ENCODE peak calls at places on chromosomes 7 and 10, in eight cellular contexts. Q is cardiac muscle cell, U is trophoblast cell, G is IMR-90, T is GM23248, Y is tibial nerve, I is endothelial cell of umbilical vein, R is OCI-LY7. Z is an unnamed sample.

GRCh38 chr10:21197006-21197405 is 299.9 kb upstream of the NEBL start:
- DNase-seq in Q (no peak), U (no peak), G (no peak), T (no peak), Y (no peak), I (no peak), R (no peak), Z (no peak)

GRCh38 chr10:120607016-120607709 is 150.1 kb downstream of the PLPP4 start:
- DNase-seq in Q (no peak), U (no peak), G (peak; percentile 7), T (peak; percentile 93), Y (no peak), I (peak; percentile 39), R (no peak), Z (no peak)

GRCh38 chr10:3415038-3415736 is 242.6 kb upstream of the PITRM1 start:
- DNase-seq in Q (no peak), U (no peak), G (no peak), T (no peak), Y (no peak), I (no peak), R (no peak), Z (no peak)

GRCh38 chr7:142798451-142799438 is 28.0 kb downstream of the PRSS2 start:
- DNase-seq in Q (no peak), U (no peak), G (no peak), T (no peak), Y (no peak), I (no peak), R (no peak), Z (peak; percentile 52)

GRCh38 chr10:105844653-105845052 is 1203.6 kb downstream of the SORCS3 start:
- DNase-seq in Q (no peak), U (no peak), G (no peak), T (no peak), Y (no peak), I (no peak), R (no peak), Z (no peak)

GRCh38 chr7:149870274-149870673 is 3.5 kb upstream of the ATP6V0E2 start:
- DNase-seq in Q (no peak), U (no peak), G (no peak), T (no peak), Y (no peak), I (no peak), R (no peak), Z (no peak)

GRCh38 chr7:114889646-114890285 is 32.1 kb upstream of the MDFIC start:
- DNase-seq in Q (no peak), U (peak; percentile 77), G (peak; percentile 99), T (peak; percentile 99), Y (no peak), I (peak; percentile 64), R (no peak), Z (no peak)

GRCh38 chr7:142776206-142776844 is 5.6 kb downstream of the PRSS2 start:
- DNase-seq in Q (no peak), U (no peak), G (peak; percentile 40), T (peak; percentile 54), Y (no peak), I (peak; percentile 93), R (no peak), Z (no peak)

GRCh38 chr10:84921701-84922100 is 593.3 kb downstream of the CCSER2 start:
- DNase-seq in Q (no peak), U (no peak), G (no peak), T (no peak), Y (no peak), I (no peak), R (no peak), Z (no peak)

GRCh38 chr10:103192451-103193106 is 493 bp downstream of the NT5C2 start:
- DNase-seq in Q (peak; percentile 88), U (peak; percentile 84), G (peak; percentile 75), T (peak; percentile 92), Y (peak; percentile 70), I (peak; percentile 90), R (peak; percentile 91), Z (peak; percentile 76)

GRCh38 chr10:79322616-79323566 is 24.4 kb upstream of the PPIF start:
- DNase-seq in Q (no peak), U (peak; percentile 67), G (peak; percentile 92), T (peak; percentile 90), Y (peak; percentile 66), I (no peak), R (no peak), Z (peak; percentile 83)

GRCh38 chr10:121910673-121911420 is 17.0 kb downstream of the ATE1 start:
- DNase-seq in Q (no peak), U (no peak), G (peak; percentile 81), T (peak; percentile 56), Y (no peak), I (no peak), R (no peak), Z (no peak)

DNA sequence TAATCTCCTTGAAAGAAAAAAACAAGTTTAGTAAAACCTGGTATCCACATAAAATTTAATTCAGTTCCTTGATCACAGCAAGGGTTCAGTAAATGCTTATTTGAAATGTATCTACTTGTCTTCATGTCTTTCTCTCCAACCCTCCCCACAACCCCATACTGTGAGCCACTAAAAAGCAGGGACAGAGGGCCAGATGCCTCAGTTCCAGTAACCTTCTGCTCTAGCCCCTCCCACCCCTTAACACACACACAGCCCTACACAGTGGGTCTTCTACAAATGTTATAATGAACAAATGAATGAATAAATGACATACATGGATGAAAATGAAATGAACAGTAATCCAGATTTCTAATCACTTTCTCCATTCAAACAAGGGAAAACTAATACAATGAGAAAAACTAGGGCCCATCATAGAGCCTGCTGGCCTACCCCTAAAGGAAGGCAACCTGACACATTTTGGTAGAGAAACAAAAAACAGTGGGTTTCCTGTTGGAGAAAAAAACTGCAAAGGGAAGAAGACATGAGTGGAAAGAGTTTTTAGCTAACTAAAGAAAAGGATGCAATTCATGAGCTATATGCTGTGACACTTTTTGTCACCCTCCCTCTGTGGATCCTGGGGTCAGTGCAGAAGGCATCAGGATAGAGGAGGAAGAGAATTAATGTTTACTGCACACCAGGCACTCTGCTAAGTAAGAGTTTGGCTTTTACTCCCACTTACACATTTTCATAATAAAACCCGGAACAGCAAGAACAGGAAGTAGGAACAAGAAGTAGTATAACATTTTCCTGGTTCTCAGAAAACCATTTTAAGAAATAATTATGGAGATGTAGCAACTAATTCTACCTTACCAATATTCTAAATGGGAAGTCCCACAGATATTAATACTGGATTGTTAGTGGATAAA is 38.1 kb downstream of the ELMO1 start:
- DNase-seq in Q (no peak), U (no peak), G (no peak), T (no peak), Y (no peak), I (no peak), R (no peak), Z (no peak)
- H3K4me1 ChIP-seq in Q (peaks cover 15% of the 10 kb centered on the region), U (peaks cover 2% of the 10 kb centered on the region), G (no peaks in the 10 kb centered on the region), T (no peaks in the 10 kb centered on the region), Y (peaks cover 21% of the 10 kb centered on the region), I (peaks cover 18% of the 10 kb centered on the region), R (no peaks in the 10 kb centered on the region), Z (peaks cover 34% of the 10 kb centered on the region)

GRCh38 chr7:151585744-151586424 is 66.2 kb upstream of the RHEB start:
- DNase-seq in Q (no peak), U (no peak), G (no peak), T (no peak), Y (no peak), I (peak; percentile 77), R (no peak), Z (no peak)

GRCh38 chr7:151586531-151587270 is 67.0 kb upstream of the RHEB start:
- DNase-seq in Q (no peak), U (no peak), G (no peak), T (no peak), Y (no peak), I (peak; percentile 75), R (no peak), Z (no peak)

GRCh38 chr7:151579642-151580041 is 59.9 kb upstream of the RHEB start:
- DNase-seq in Q (no peak), U (no peak), G (peak; percentile 20), T (peak; percentile 30), Y (no peak), I (no peak), R (no peak), Z (no peak)

GRCh38 chr7:151581741-151582140 is 62.0 kb upstream of the RHEB start:
- DNase-seq in Q (no peak), U (no peak), G (no peak), T (no peak), Y (no peak), I (no peak), R (no peak), Z (no peak)
- H3K4me3 ChIP-seq in Q (no peak overlapping the region), U (no peak overlapping the region), G (no peak overlapping the region), T (no peak overlapping the region), Y (no peak overlapping the region), I (no peak overlapping the region), R (no peak overlapping the region), Z (no peak overlapping the region)

GRCh38 chr10:110865804-110866482 is 5.8 kb upstream of the PDCD4 start:
- DNase-seq in Q (no peak), U (peak; percentile 51), G (no peak), T (peak; percentile 4), Y (no peak), I (no peak), R (peak; percentile 63), Z (peak; percentile 50)

GRCh38 chr10:110865184-110865803 is 6.4 kb upstream of the PDCD4 start:
- DNase-seq in Q (no peak), U (peak; percentile 58), G (peak; percentile 27), T (peak; percentile 88), Y (no peak), I (no peak), R (no peak), Z (no peak)

GRCh38 chr10:110863361-110863760 is 8.4 kb upstream of the PDCD4 start:
- DNase-seq in Q (no peak), U (no peak), G (no peak), T (peak; percentile 23), Y (no peak), I (no peak), R (no peak), Z (no peak)

GRCh38 chr10:110863956-110864355 is 7.8 kb upstream of the PDCD4 start:
- DNase-seq in Q (no peak), U (no peak), G (no peak), T (no peak), Y (no peak), I (no peak), R (no peak), Z (no peak)

GRCh38 chr10:110864662-110865140 is 7.0 kb upstream of the PDCD4 start:
- DNase-seq in Q (no peak), U (peak; percentile 35), G (no peak), T (peak; percentile 15), Y (no peak), I (no peak), R (peak; percentile 89), Z (peak; percentile 89)
- H3K4me1 ChIP-seq in Q (peaks cover 13% of the 10 kb centered on the region), U (peaks cover 5% of the 10 kb centered on the region), G (peaks cover 15% of the 10 kb centered on the region), T (peaks cover 38% of the 10 kb centered on the region), Y (peaks cover 15% of the 10 kb centered on the region), I (no peaks in the 10 kb centered on the region), R (peaks cover 100% of the 10 kb centered on the region), Z (peaks cover 97% of the 10 kb centered on the region)

GRCh38 chr7:27099839-27100225 is 2.7 kb downstream of the HOXA2 start:
- DNase-seq in Q (no peak), U (no peak), G (peak; percentile 46), T (no peak), Y (no peak), I (peak; percentile 52), R (no peak), Z (no peak)

GRCh38 chr7:27101906-27102577 is 441 bp downstream of the HOXA2 start:
- DNase-seq in Q (no peak), U (no peak), G (peak; percentile 35), T (no peak), Y (no peak), I (no peak), R (no peak), Z (no peak)

GRCh38 chr7:27100601-27101187 is 1.8 kb downstream of the HOXA2 start:
- DNase-seq in Q (no peak), U (no peak), G (peak; percentile 54), T (no peak), Y (no peak), I (peak; percentile 73), R (no peak), Z (no peak)

GRCh38 chr7:27102578-27103442 is at the start of gene HOXA2:
- DNase-seq in Q (no peak), U (no peak), G (peak; percentile 91), T (no peak), Y (no peak), I (peak; percentile 86), R (no peak), Z (no peak)

GRCh38 chr7:27101188-27101905 is 1.1 kb downstream of the HOXA2 start:
- DNase-seq in Q (no peak), U (no peak), G (peak; percentile 75), T (no peak), Y (no peak), I (peak; percentile 78), R (no peak), Z (no peak)
- H3K4me3 ChIP-seq in Q (no peak overlapping the region), U (no peak overlapping the region), G (peak overlapping the region; percentile 52), T (no peak overlapping the region), Y (peak overlapping the region; percentile 8), I (peak overlapping the region; percentile 45), R (no peak overlapping the region), Z (no peak overlapping the region)

Z was measured in naive thymus-derived CD4-positive, alpha-beta T cell.